ENCODE peak calls at places on chromosomes 5 and 9, in four cellular contexts. P is IMR-90, I is spleen, R is suprapubic skin. N is an unnamed sample.

GRCh38 chr5:94802450-94802849 is 184.0 kb downstream of the SLF1 start:
- DNase-seq in P (peak; percentile 3), I (no peak), R (no peak), N (no peak)

GRCh38 chr9:126806336-126806735 is 1.5 kb downstream of the ZBTB43 start:
- DNase-seq in P (peak; percentile 15), I (no peak), R (no peak), N (no peak)

GRCh38 chr5:122882836-122883235 is 37.4 kb downstream of the SNX24 start:
- DNase-seq in P (peak; percentile 55), I (no peak), R (no peak), N (no peak)

GRCh38 chr5:82793808-82794419 is 283.3 kb downstream of the TMEM167A start:
- DNase-seq in P (peak; percentile 20), I (no peak), R (no peak), N (no peak)

GRCh38 chr5:25540628-25541027 is 895.9 kb upstream of the CDH10 start:
- DNase-seq in P (no peak), I (no peak), R (no peak), N (no peak)

GRCh38 chr9:69476016-69476415 is 151.0 kb downstream of the ENTREP1 start:
- DNase-seq in P (no peak), I (no peak), R (no peak), N (no peak)

GRCh38 chr5:175840050-175840841 is 31.1 kb upstream of the CPLX2 start:
- DNase-seq in P (peak; percentile 30), I (no peak), R (no peak), N (no peak)

GRCh38 chr5:35788724-35789123 is 68.0 kb upstream of the IL7R start:
- DNase-seq in P (no peak), I (no peak), R (no peak), N (no peak)

GRCh38 chr5:140293091-140293996 is 9.6 kb downstream of the PFDN1 start:
- DNase-seq in P (peak; percentile 57), I (no peak), R (no peak), N (no peak)

GRCh38 chr5:14676320-14676719 is 11.8 kb downstream of the OTULIN start:
- DNase-seq in P (peak; percentile 40), I (no peak), R (no peak), N (no peak)

GRCh38 chr5:14869286-14870164 is 2.1 kb downstream of the ANKH start:
- DNase-seq in P (no peak), I (no peak), R (no peak), N (no peak)

GRCh38 chr5:157523976-157524375 is 51.6 kb downstream of the ADAM19 start:
- DNase-seq in P (no peak), I (no peak), R (no peak), N (no peak)

GRCh38 chr9:136239963-136240330 is 5.7 kb downstream of the QSOX2 start:
- DNase-seq in P (no peak), I (peak; percentile 86), R (no peak), N (no peak)

GRCh38 chr5:169980418-169981053 is at the start of gene INSYN2B:
- DNase-seq in P (peak; percentile 87), I (no peak), R (peak; percentile 75), N (peak; percentile 71)

GRCh38 chr9:127608104-127608966 is 3.7 kb upstream of the STXBP1 start:
- DNase-seq in P (peak; percentile 38), I (peak; percentile 91), R (peak; percentile 68), N (peak; percentile 60)

GRCh38 chr9:137666505-137666809 is 47.7 kb downstream of the EHMT1 start:
- DNase-seq in P (no peak), I (peak; percentile 73), R (no peak), N (no peak)

GRCh38 chr5:114544561-114544960 is 182.7 kb downstream of the KCNN2 start:
- DNase-seq in P (no peak), I (no peak), R (no peak), N (no peak)

GRCh38 chr5:52773342-52773741 is 14.4 kb upstream of the ITGA1 start:
- DNase-seq in P (no peak), I (no peak), R (no peak), N (no peak)

GRCh38 chr9:23826120-23826629 is at the start of gene ELAVL2:
- DNase-seq in P (peak; percentile 81), I (peak; percentile 83), R (peak; percentile 83), N (peak; percentile 85)

GRCh38 chr9:23825143-23825531 is 903 bp downstream of the ELAVL2 start:
- DNase-seq in P (no peak), I (no peak), R (no peak), N (no peak)

GRCh38 chr9:23824241-23825142 is 1.5 kb downstream of the ELAVL2 start:
- DNase-seq in P (no peak), I (no peak), R (no peak), N (no peak)

GRCh38 chr9:23822331-23823169 is 3.5 kb downstream of the ELAVL2 start:
- DNase-seq in P (no peak), I (no peak), R (no peak), N (no peak)

DNA sequence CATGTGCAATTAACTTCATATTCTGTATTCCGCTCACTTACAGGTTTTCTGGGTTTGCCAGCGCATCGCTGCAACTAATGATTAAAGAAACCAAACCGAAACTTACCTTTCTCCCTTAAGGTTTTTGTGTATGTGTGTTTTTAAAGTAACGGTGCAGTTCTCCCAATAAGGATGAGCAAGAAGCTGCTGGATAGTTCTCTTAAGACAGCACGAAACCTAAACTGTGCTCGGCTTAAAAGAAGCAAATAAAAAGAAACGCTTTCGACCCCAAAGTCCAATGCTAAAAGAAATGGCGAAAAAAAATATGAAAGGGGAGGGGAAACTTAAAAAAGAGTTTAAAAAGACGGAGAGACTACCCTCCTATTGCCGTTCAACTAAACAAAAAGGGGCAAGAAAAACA is 340 bp downstream of the ELAVL2 start:
- DNase-seq in P (no peak), I (no peak), R (no peak), N (no peak)
- H3K4me3 ChIP-seq in P (peak overlapping the region; percentile 24), I (peak overlapping the region; percentile 2), R (peak overlapping the region; percentile 53), N (peak overlapping the region; percentile 67)

DNA sequence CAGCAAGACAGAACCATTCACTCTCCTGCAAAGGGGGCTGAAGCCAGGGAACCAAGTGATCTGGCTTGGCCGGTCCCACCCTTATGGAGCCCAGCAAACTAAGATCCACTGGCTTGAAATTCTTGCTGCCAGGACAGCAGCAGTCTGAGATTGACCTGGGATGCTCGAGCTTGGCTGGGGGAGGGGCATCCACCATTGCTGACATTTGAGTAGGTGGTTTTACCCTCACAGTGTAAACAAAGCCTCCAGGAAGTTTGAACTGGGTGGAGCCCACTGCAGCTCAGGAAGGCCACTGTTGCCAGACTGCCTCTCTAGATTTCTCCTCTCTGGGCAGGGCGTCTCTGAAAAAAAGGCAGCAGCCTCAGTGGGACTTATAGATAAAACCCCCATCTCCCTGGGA is 60.5 kb downstream of the TNFSF8 start:
- DNase-seq in P (no peak), I (peak; percentile 78), R (no peak), N (no peak)
- TF ChIP-seq POLR2A in P (no peak), I (no peak), R (no peak), N (no peak)

GRCh38 chr9:93061260-93061751 is 2.8 kb downstream of the SUSD3 start:
- DNase-seq in P (no peak), I (no peak), R (no peak), N (no peak)

GRCh38 chr9:93060746-93061259 is 2.3 kb downstream of the SUSD3 start:
- DNase-seq in P (peak; percentile 41), I (no peak), R (no peak), N (no peak)

GRCh38 chr9:93059960-93060591 is 1.6 kb downstream of the SUSD3 start:
- DNase-seq in P (no peak), I (no peak), R (no peak), N (no peak)

GRCh38 chr9:93062364-93062763 is 3.9 kb downstream of the SUSD3 start:
- DNase-seq in P (no peak), I (no peak), R (no peak), N (no peak)

DNA sequence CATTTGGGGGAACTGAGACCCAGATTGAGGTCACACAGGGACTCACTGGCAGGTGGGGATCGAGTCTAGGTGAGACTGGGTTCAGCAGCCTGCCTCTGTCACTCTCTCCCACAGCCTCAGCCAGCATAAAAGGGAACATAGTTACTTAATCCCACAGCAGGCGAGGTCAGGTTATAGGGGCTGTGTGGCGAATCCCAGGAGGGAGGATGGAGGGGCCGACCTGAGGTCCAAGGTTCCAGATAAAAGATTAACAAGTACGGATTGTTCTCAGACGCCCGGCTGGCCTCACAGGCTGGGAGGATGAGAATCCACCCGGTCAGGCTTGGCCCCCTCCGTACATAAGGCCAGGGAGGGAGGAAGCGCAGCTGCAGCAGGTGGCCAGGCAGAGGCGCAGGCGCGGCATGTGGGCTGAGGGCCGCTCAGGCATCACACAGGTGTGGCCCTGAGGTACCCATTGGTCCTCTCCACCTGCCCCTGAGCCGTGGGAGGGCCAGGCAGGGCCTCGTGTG is 3.3 kb downstream of the SUSD3 start:
- DNase-seq in P (no peak), I (peak; percentile 93), R (no peak), N (no peak)
- TF ChIP-seq CTCF in P (no peak), I (no peak), R (no peak), N (no peak)

GRCh38 chr5:72957337-72957736 is 1.5 kb downstream of the FCHO2 start:
- DNase-seq in P (no peak), I (no peak), R (no peak), N (no peak)
- H3K4me3 ChIP-seq in P (peak overlapping the region; percentile 81), I (peak overlapping the region; percentile 10), R (peak overlapping the region; percentile 76), N (peak overlapping the region; percentile 72)

DNA sequence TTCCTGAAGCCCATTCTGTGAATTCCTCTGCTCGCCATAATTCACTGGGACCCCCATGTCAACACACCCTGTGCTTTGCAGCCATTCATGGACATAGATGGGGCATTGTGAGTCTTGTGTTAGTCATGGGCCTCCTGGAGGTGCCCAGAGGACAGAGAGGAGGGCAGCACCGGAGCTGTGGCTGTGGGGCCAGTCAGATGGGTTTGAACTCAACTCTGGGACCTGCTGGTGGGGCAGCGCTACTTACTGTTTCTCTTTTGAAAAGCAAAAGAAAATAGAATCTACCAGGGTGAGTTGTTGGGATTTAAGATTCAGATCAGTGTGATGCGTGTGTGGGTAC is 11.3 kb upstream of the EXOC3 start:
- DNase-seq in P (no peak), I (peak; percentile 67), R (no peak), N (no peak)
- TF ChIP-seq POLR2A in P (no peak), I (no peak), R (no peak), N (no peak)

GRCh38 chr9:20280330-20280729 is 342.0 kb downstream of the MLLT3 start:
- DNase-seq in P (no peak), I (no peak), R (no peak), N (no peak)
- TF ChIP-seq CTCF in P (no peak), I (no peak), R (no peak), N (no peak)

GRCh38 chr9:1051286-1052118 is 1.3 kb downstream of the DMRT2 start:
- DNase-seq in P (no peak), I (no peak), R (peak; percentile 65), N (no peak)

GRCh38 chr9:1052119-1052907 is 2.2 kb downstream of the DMRT2 start:
- DNase-seq in P (no peak), I (no peak), R (no peak), N (no peak)

GRCh38 chr9:1052908-1053590 is 2.9 kb downstream of the DMRT2 start:
- DNase-seq in P (no peak), I (no peak), R (no peak), N (no peak)

GRCh38 chr9:1055156-1055555 is 5.0 kb downstream of the DMRT2 start:
- DNase-seq in P (no peak), I (no peak), R (no peak), N (no peak)

GRCh38 chr9:1053848-1054365 is 3.8 kb downstream of the DMRT2 start:
- DNase-seq in P (no peak), I (no peak), R (no peak), N (no peak)
- H3K4me3 ChIP-seq in P (no peak overlapping the region), I (no peak overlapping the region), R (no peak overlapping the region), N (no peak overlapping the region)